ENCODE peak calls at places on chromosome 4, in eight cellular contexts. One of them, this sample, is unnamed.

GRCh38 chr4:48388504-48389154 is 47.3 kb downstream of the SLAIN2 start:
- DNase-seq in lower lobe of right lung: no peak
- DNase-seq in BE2C: no peak
- DNase-seq in heart right ventricle: no peak
- DNase-seq in tibial artery: no peak
- DNase-seq in left lung: no peak
- DNase-seq in pancreas: no peak
- DNase-seq in testis: no peak
- DNase-seq in this sample: no peak

GRCh38 chr4:21915761-21916160 is 32.8 kb downstream of the KCNIP4 start:
- DNase-seq in left lung: no peak
- DNase-seq in BE2C: no peak
- DNase-seq in pancreas: no peak
- DNase-seq in testis: no peak
- DNase-seq in lower lobe of right lung: no peak
- DNase-seq in heart right ventricle: no peak
- DNase-seq in tibial artery: no peak
- DNase-seq in this sample: no peak

GRCh38 chr4:76830612-76831474 is 67.1 kb downstream of the SOWAHB start:
- DNase-seq in pancreas: peak; percentile 80
- DNase-seq in tibial artery: peak; percentile 66
- DNase-seq in testis: no peak
- DNase-seq in left lung: no peak
- DNase-seq in heart right ventricle: peak; percentile 77
- DNase-seq in BE2C: no peak
- DNase-seq in lower lobe of right lung: no peak
- DNase-seq in this sample: no peak

GRCh38 chr4:118012142-118012541 is 22.1 kb upstream of the NDST3 start:
- DNase-seq in pancreas: no peak
- DNase-seq in testis: no peak
- DNase-seq in tibial artery: no peak
- DNase-seq in lower lobe of right lung: no peak
- DNase-seq in BE2C: no peak
- DNase-seq in heart right ventricle: no peak
- DNase-seq in left lung: no peak
- DNase-seq in this sample: no peak

GRCh38 chr4:46123872-46124755 is at the start of gene GABRG1:
- DNase-seq in heart right ventricle: no peak
- DNase-seq in BE2C: no peak
- DNase-seq in tibial artery: no peak
- DNase-seq in lower lobe of right lung: peak; percentile 18
- DNase-seq in left lung: no peak
- DNase-seq in testis: no peak
- DNase-seq in pancreas: no peak
- DNase-seq in this sample: no peak

GRCh38 chr4:146059865-146060264 is 115.7 kb upstream of the LSM6 start:
- DNase-seq in lower lobe of right lung: no peak
- DNase-seq in left lung: no peak
- DNase-seq in pancreas: no peak
- DNase-seq in heart right ventricle: no peak
- DNase-seq in tibial artery: no peak
- DNase-seq in BE2C: no peak
- DNase-seq in testis: no peak
- DNase-seq in this sample: no peak

GRCh38 chr4:86664959-86665358 is 70.8 kb downstream of the PTPN13 start:
- DNase-seq in pancreas: no peak
- DNase-seq in lower lobe of right lung: no peak
- DNase-seq in testis: no peak
- DNase-seq in left lung: no peak
- DNase-seq in BE2C: no peak
- DNase-seq in tibial artery: no peak
- DNase-seq in heart right ventricle: no peak
- DNase-seq in this sample: no peak

GRCh38 chr4:108360857-108361820 is 192.4 kb upstream of the LEF1 start:
- DNase-seq in BE2C: no peak
- DNase-seq in tibial artery: no peak
- DNase-seq in heart right ventricle: peak; percentile 5
- DNase-seq in testis: no peak
- DNase-seq in left lung: no peak
- DNase-seq in pancreas: no peak
- DNase-seq in lower lobe of right lung: no peak
- DNase-seq in this sample: no peak

GRCh38 chr4:110108960-110109359 is 89.5 kb downstream of the ELOVL6 start:
- DNase-seq in testis: no peak
- DNase-seq in lower lobe of right lung: no peak
- DNase-seq in BE2C: no peak
- DNase-seq in left lung: no peak
- DNase-seq in pancreas: no peak
- DNase-seq in tibial artery: no peak
- DNase-seq in heart right ventricle: no peak
- DNase-seq in this sample: no peak

GRCh38 chr4:38028556-38028955 is 68.4 kb downstream of the PTTG2 start:
- DNase-seq in testis: no peak
- DNase-seq in left lung: no peak
- DNase-seq in lower lobe of right lung: no peak
- DNase-seq in heart right ventricle: no peak
- DNase-seq in BE2C: no peak
- DNase-seq in tibial artery: no peak
- DNase-seq in pancreas: no peak
- DNase-seq in this sample: no peak

GRCh38 chr4:108060164-108060563 is 70.5 kb downstream of the HADH start:
- DNase-seq in lower lobe of right lung: no peak
- DNase-seq in tibial artery: no peak
- DNase-seq in left lung: no peak
- DNase-seq in testis: peak; percentile 51
- DNase-seq in BE2C: peak; percentile 18
- DNase-seq in heart right ventricle: no peak
- DNase-seq in pancreas: peak; percentile 26
- DNase-seq in this sample: peak; percentile 31

GRCh38 chr4:57499786-57500185 is 389.6 kb upstream of the IGFBP7 start:
- DNase-seq in lower lobe of right lung: no peak
- DNase-seq in BE2C: no peak
- DNase-seq in heart right ventricle: no peak
- DNase-seq in pancreas: no peak
- DNase-seq in tibial artery: no peak
- DNase-seq in left lung: no peak
- DNase-seq in testis: no peak
- DNase-seq in this sample: no peak

GRCh38 chr4:2823301-2823670 is 20.4 kb upstream of the ADD1 start:
- DNase-seq in heart right ventricle: no peak
- DNase-seq in left lung: peak; percentile 76
- DNase-seq in lower lobe of right lung: peak; percentile 45
- DNase-seq in BE2C: peak; percentile 19
- DNase-seq in tibial artery: no peak
- DNase-seq in testis: no peak
- DNase-seq in pancreas: no peak
- DNase-seq in this sample: no peak
- H3K36me3 ChIP-seq in heart right ventricle: peaks cover 64% of the 10 kb centered on the region
- H3K36me3 ChIP-seq in left lung: no peaks in the 10 kb centered on the region
- H3K36me3 ChIP-seq in lower lobe of right lung: peaks cover 73% of the 10 kb centered on the region
- H3K36me3 ChIP-seq in BE2C: no peaks in the 10 kb centered on the region
- H3K36me3 ChIP-seq in tibial artery: no peaks in the 10 kb centered on the region
- H3K36me3 ChIP-seq in testis: no peaks in the 10 kb centered on the region
- H3K36me3 ChIP-seq in pancreas: no peaks in the 10 kb centered on the region
- H3K36me3 ChIP-seq in this sample: peaks cover 79% of the 10 kb centered on the region

GRCh38 chr4:90027565-90027964 is 99.6 kb upstream of the CCSER1 start:
- DNase-seq in tibial artery: no peak
- DNase-seq in lower lobe of right lung: no peak
- DNase-seq in testis: no peak
- DNase-seq in left lung: no peak
- DNase-seq in BE2C: no peak
- DNase-seq in pancreas: no peak
- DNase-seq in heart right ventricle: no peak
- DNase-seq in this sample: no peak

GRCh38 chr4:90025248-90025647 is 101.9 kb upstream of the CCSER1 start:
- DNase-seq in lower lobe of right lung: no peak
- DNase-seq in BE2C: no peak
- DNase-seq in tibial artery: no peak
- DNase-seq in pancreas: no peak
- DNase-seq in left lung: no peak
- DNase-seq in heart right ventricle: no peak
- DNase-seq in testis: no peak
- DNase-seq in this sample: no peak

GRCh38 chr4:90028460-90028859 is 98.7 kb upstream of the CCSER1 start:
- DNase-seq in testis: no peak
- DNase-seq in left lung: no peak
- DNase-seq in lower lobe of right lung: no peak
- DNase-seq in pancreas: no peak
- DNase-seq in tibial artery: no peak
- DNase-seq in heart right ventricle: no peak
- DNase-seq in BE2C: no peak
- DNase-seq in this sample: no peak

GRCh38 chr4:90030202-90030601 is 97.0 kb upstream of the CCSER1 start:
- DNase-seq in BE2C: no peak
- DNase-seq in pancreas: no peak
- DNase-seq in heart right ventricle: no peak
- DNase-seq in testis: no peak
- DNase-seq in tibial artery: no peak
- DNase-seq in lower lobe of right lung: no peak
- DNase-seq in left lung: no peak
- DNase-seq in this sample: no peak

DNA sequence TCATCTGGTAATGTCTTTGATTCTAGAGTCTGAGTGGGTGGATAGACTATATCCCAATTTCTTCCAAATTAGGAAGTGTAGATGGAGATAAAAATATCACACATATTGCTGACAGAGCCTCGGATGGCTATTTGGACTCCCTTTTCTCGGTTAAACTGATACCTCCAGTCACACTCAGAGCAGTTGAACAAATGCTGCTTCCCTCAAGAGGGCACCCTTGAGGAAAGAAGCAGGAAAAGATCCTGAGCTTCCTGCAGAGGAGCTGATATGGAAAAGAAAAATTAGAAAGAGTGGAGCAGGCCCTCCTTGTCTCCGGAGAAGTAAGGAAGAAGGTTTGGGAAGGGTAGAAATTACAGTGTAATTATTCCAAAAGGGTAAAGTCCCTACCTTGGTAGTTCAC is 96.2 kb upstream of the CCSER1 start:
- DNase-seq in left lung: no peak
- DNase-seq in heart right ventricle: no peak
- DNase-seq in tibial artery: no peak
- DNase-seq in BE2C: peak; percentile 22
- DNase-seq in testis: peak; percentile 45
- DNase-seq in pancreas: peak; percentile 12
- DNase-seq in lower lobe of right lung: no peak
- DNase-seq in this sample: peak; percentile 36
- TF ChIP-seq CTCF in left lung: no peak
- TF ChIP-seq CTCF in heart right ventricle: no peak
- TF ChIP-seq CTCF in tibial artery: no peak
- TF ChIP-seq CTCF in BE2C: peak; percentile 61
- TF ChIP-seq CTCF in testis: peak; percentile 8
- TF ChIP-seq CTCF in pancreas: no peak
- TF ChIP-seq CTCF in lower lobe of right lung: no peak
- TF ChIP-seq CTCF in this sample: peak; percentile 52

GRCh38 chr4:749771-750666 is 44.4 kb downstream of the PCGF3 start:
- DNase-seq in pancreas: no peak
- DNase-seq in testis: no peak
- DNase-seq in lower lobe of right lung: no peak
- DNase-seq in heart right ventricle: no peak
- DNase-seq in left lung: peak; percentile 31
- DNase-seq in tibial artery: no peak
- DNase-seq in BE2C: no peak
- DNase-seq in this sample: no peak

GRCh38 chr4:747546-748170 is 42.0 kb downstream of the PCGF3 start:
- DNase-seq in left lung: peak; percentile 33
- DNase-seq in testis: no peak
- DNase-seq in pancreas: no peak
- DNase-seq in lower lobe of right lung: peak; percentile 19
- DNase-seq in BE2C: no peak
- DNase-seq in tibial artery: no peak
- DNase-seq in heart right ventricle: no peak
- DNase-seq in this sample: no peak

GRCh38 chr4:751676-752075 is 46.0 kb downstream of the PCGF3 start:
- DNase-seq in heart right ventricle: no peak
- DNase-seq in left lung: peak; percentile 58
- DNase-seq in testis: no peak
- DNase-seq in BE2C: peak; percentile 64
- DNase-seq in pancreas: no peak
- DNase-seq in tibial artery: no peak
- DNase-seq in lower lobe of right lung: peak; percentile 42
- DNase-seq in this sample: no peak

GRCh38 chr4:752196-752861 is 46.7 kb downstream of the PCGF3 start:
- DNase-seq in testis: no peak
- DNase-seq in pancreas: no peak
- DNase-seq in BE2C: no peak
- DNase-seq in left lung: peak; percentile 62
- DNase-seq in heart right ventricle: no peak
- DNase-seq in tibial artery: no peak
- DNase-seq in lower lobe of right lung: peak; percentile 41
- DNase-seq in this sample: no peak

DNA sequence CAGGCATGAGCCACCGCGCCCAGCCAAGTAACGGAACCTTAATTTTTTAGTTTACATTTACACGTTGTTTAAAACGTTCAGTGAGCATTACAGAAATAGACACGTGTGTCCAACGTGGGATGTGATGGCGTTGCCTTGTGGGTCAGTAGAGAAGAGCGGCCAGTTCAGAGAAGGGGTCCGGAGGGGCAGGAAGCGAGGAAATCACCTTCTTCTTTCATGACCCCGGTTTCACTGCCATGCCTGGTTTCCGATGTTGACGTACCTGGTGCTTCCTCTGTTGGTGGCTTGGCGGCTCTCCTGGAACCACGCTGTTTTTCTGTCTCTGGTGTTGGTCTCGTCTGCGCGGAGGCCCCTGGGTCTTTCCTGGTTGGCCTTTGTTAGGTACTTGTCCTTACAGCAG is 42.8 kb downstream of the PCGF3 start:
- DNase-seq in pancreas: no peak
- DNase-seq in lower lobe of right lung: no peak
- DNase-seq in tibial artery: no peak
- DNase-seq in testis: no peak
- DNase-seq in heart right ventricle: no peak
- DNase-seq in left lung: peak; percentile 39
- DNase-seq in BE2C: no peak
- DNase-seq in this sample: no peak
- H3K36me3 ChIP-seq in pancreas: no peaks in the 10 kb centered on the region
- H3K36me3 ChIP-seq in lower lobe of right lung: peaks cover 44% of the 10 kb centered on the region
- H3K36me3 ChIP-seq in tibial artery: peaks cover 71% of the 10 kb centered on the region
- H3K36me3 ChIP-seq in testis: no peaks in the 10 kb centered on the region
- H3K36me3 ChIP-seq in heart right ventricle: peaks cover 45% of the 10 kb centered on the region
- H3K36me3 ChIP-seq in left lung: no peaks in the 10 kb centered on the region
- H3K36me3 ChIP-seq in BE2C: peaks cover 31% of the 10 kb centered on the region
- H3K36me3 ChIP-seq in this sample: peaks cover 56% of the 10 kb centered on the region

DNA sequence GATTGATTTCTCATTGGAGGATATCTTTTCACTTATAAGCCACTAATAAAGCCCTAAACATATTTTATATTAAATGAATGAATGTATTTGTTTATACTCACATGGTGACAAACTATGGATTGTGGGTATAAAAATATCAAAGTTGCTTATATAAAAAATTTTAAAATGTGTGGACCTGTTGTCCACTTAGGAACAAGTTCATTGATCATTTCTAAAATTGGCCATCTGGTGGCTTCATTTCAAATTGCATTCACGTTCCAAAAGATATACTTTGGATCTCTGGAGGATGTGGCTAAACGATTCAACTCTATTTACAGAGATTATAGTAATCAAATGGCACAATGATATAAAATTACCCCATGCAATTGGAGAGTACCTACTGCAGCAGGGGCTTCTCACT is 32.5 kb downstream of the FSTL5 start:
- DNase-seq in BE2C: no peak
- DNase-seq in pancreas: no peak
- DNase-seq in tibial artery: no peak
- DNase-seq in lower lobe of right lung: no peak
- DNase-seq in heart right ventricle: no peak
- DNase-seq in left lung: no peak
- DNase-seq in testis: no peak
- DNase-seq in this sample: no peak
- TF ChIP-seq CTCF in BE2C: peak; percentile 5
- TF ChIP-seq CTCF in pancreas: no peak
- TF ChIP-seq CTCF in tibial artery: no peak
- TF ChIP-seq CTCF in lower lobe of right lung: no peak
- TF ChIP-seq CTCF in heart right ventricle: no peak
- TF ChIP-seq CTCF in left lung: no peak
- TF ChIP-seq CTCF in testis: no peak
- TF ChIP-seq CTCF in this sample: no peak